ENCODE peak calls at places on chromosomes 6 and 20, in four cellular contexts. V is fibroblast of mammary gland, Q is GM12865, B is cardiac fibroblast. G is an unnamed sample.

GRCh38 chr6:75351570-75351969 is 67.0 kb upstream of the TMEM30A start:
- DNase-seq in V (no peak), B (no peak), Q (no peak), G (no peak)

GRCh38 chr6:106163966-106164877 is 78.1 kb downstream of the PRDM1 start:
- DNase-seq in B (peak), Q (peak), V (peak), G (peak)

GRCh38 chr6:46410330-46410953 is 80.8 kb downstream of the RCAN2 start:
- DNase-seq in V (peak), Q (peak), B (peak), G (peak)

GRCh38 chr6:130027948-130028347 is 9.6 kb downstream of the L3MBTL3 start:
- DNase-seq in B (no peak), V (no peak), Q (peak), G (no peak)

GRCh38 chr20:25195962-25196700 is 619 bp downstream of the ENTPD6 start:
- DNase-seq in Q (peak), B (peak), V (no peak), G (no peak)

GRCh38 chr6:38259736-38260135 is 380.0 kb downstream of the BTBD9 start:
- DNase-seq in Q (no peak), V (peak), B (peak), G (peak)

GRCh38 chr20:17636523-17637412 is 45.3 kb downstream of the RRBP1 start:
- DNase-seq in V (peak), Q (no peak), B (peak), G (no peak)

GRCh38 chr20:2619961-2620595 is 32.4 kb upstream of the NOP56 start:
- DNase-seq in V (peak), Q (no peak), B (no peak), G (no peak)

GRCh38 chr20:38961530-38962043 is 557 bp upstream of the DHX35 start:
- DNase-seq in B (no peak), Q (peak), V (no peak), G (no peak)

GRCh38 chr6:29602564-29603361 is 17.8 kb downstream of the OR2H2 start:
- DNase-seq in B (peak), Q (peak), V (no peak), G (no peak)

GRCh38 chr20:5120189-5120484 is 379 bp upstream of the PCNA start:
- DNase-seq in Q (no peak), B (no peak), V (no peak), G (no peak)

GRCh38 chr6:119653329-119653728 is 303.8 kb upstream of the MAN1A1 start:
- DNase-seq in B (peak), Q (no peak), V (no peak), G (no peak)

GRCh38 chr6:106133040-106133439 is 46.9 kb downstream of the PRDM1 start:
- DNase-seq in B (no peak), V (no peak), Q (no peak), G (no peak)

GRCh38 chr6:3022765-3023662 is 23.3 kb downstream of the NQO2 start:
- DNase-seq in Q (peak), B (no peak), V (peak), G (peak)

GRCh38 chr20:32365560-32365959 is 7.4 kb downstream of the ASXL1 start:
- DNase-seq in B (no peak), V (no peak), Q (no peak), G (no peak)

GRCh38 chr6:148464319-148465010 is 121.8 kb downstream of the SASH1 start:
- DNase-seq in B (peak), Q (peak), V (peak), G (peak)

GRCh38 chr6:28081486-28081751 is 1.1 kb downstream of the ZNF165 start:
- DNase-seq in Q (peak), V (no peak), B (no peak), G (no peak)

GRCh38 chr6:5205877-5206840 is 54.6 kb downstream of the LYRM4 start:
- DNase-seq in Q (no peak), B (peak), V (no peak), G (peak)

GRCh38 chr6:1821188-1822183 is 211.8 kb downstream of the FOXC1 start:
- DNase-seq in V (peak), B (peak), Q (peak), G (peak)

GRCh38 chr6:100202417-100203194 is 208.6 kb upstream of the MCHR2 start:
- DNase-seq in V (peak), Q (no peak), B (peak), G (peak)

GRCh38 chr20:62638680-62639406 is 3.5 kb upstream of the SLCO4A1 start:
- DNase-seq in V (no peak), Q (no peak), B (no peak), G (no peak)

GRCh38 chr6:106084106-106084963 is 1.8 kb upstream of the PRDM1 start:
- DNase-seq in Q (peak), V (peak), B (peak), G (peak)

GRCh38 chr6:119241124-119241491 is 108.5 kb downstream of the MAN1A1 start:
- DNase-seq in B (peak), V (peak), Q (peak), G (peak)

GRCh38 chr6:33962186-33962585 is 158.4 kb upstream of the MLN start:
- DNase-seq in V (peak), B (peak), Q (no peak), G (peak)

GRCh38 chr6:8336406-8336805 is 98.9 kb downstream of the SLC35B3 start:
- DNase-seq in Q (no peak), V (no peak), B (no peak), G (no peak)

GRCh38 chr20:15700147-15700765 is 873.0 kb downstream of the KIF16B start:
- DNase-seq in V (no peak), B (no peak), Q (no peak), G (no peak)

GRCh38 chr20:56630506-56631317 is 1.6 kb downstream of the TFAP2C start:
- DNase-seq in V (peak), Q (no peak), B (no peak), G (peak)

GRCh38 chr6:110761371-110761770 is 53.9 kb downstream of the CDK19 start:
- DNase-seq in Q (no peak), V (no peak), B (peak), G (no peak)

GRCh38 chr6:25395731-25396130 is 116.6 kb downstream of the CARMIL1 start:
- DNase-seq in Q (no peak), B (no peak), V (no peak), G (no peak)

GRCh38 chr6:44043479-44044153 is 83.6 kb downstream of the MRPL14 start:
- DNase-seq in V (peak), B (peak), Q (no peak), G (no peak)

GRCh38 chr6:110486756-110487155 is 10.3 kb upstream of the SLC22A16 start:
- DNase-seq in Q (no peak), V (no peak), B (no peak), G (no peak)

GRCh38 chr20:49823152-49823847 is 10.7 kb downstream of the SLC9A8 start:
- DNase-seq in B (no peak), Q (peak), V (no peak), G (no peak)
- H3K4me3 ChIP-seq in B (no peak), Q (no peak), V (no peak), G (no peak)

GRCh38 chr6:160240691-160241084 is 17.9 kb downstream of the SLC22A2 start:
- DNase-seq in B (no peak), V (no peak), Q (no peak), G (no peak)
- TF ChIP-seq CTCF in B (no peak), V (no peak), Q (no peak), G (no peak)

GRCh38 chr20:45338121-45339030 is 9.8 kb downstream of the SDC4 start:
- DNase-seq in Q (no peak), B (no peak), V (peak), G (peak)

GRCh38 chr20:45339799-45340198 is 8.4 kb downstream of the SDC4 start:
- DNase-seq in V (no peak), Q (no peak), B (no peak), G (no peak)

GRCh38 chr20:45339084-45339483 is 9.1 kb downstream of the SDC4 start:
- DNase-seq in B (no peak), Q (no peak), V (no peak), G (no peak)

GRCh38 chr20:45336530-45337366 is 11.5 kb downstream of the SDC4 start:
- DNase-seq in B (peak), Q (no peak), V (peak), G (peak)

GRCh38 chr20:45337367-45338120 is 10.7 kb downstream of the SDC4 start:
- DNase-seq in V (peak), Q (no peak), B (peak), G (peak)
- H3K4me3 ChIP-seq in V (no peak), Q (no peak), B (no peak), G (no peak)

DNA sequence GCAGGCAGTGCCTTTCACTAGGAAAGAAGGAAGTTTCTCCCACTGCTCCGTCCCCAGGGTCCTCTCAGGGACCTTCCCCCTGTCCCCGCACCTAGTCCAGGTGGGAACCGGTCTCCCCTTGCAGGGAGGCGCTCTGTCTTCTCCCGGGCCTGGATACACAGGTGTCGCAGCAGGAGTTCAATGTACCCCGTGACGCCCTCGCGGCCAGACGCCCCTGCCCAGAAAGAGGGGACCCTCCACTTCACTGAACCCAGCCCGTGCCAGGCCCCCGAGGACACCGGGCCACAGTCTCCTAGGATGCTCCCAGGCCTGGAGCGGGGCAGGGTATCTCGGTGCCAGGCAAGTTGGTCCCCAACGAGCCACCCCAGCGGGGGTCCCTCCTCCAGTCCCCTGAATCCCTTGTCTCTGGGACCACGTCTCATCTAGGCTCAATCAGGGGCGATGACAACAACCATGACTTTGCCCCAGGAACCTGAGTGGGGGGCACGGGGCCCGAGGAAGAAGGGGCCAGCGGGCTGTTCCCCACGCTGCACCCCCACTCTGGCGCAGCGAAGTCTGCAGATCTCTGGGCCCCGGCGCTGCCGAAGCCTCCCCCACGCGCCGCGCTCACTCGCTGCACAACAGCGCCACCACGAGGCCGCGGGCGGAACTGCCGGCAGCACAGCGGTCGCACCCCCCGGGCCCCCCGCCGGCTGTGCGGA is 103.0 kb downstream of the EDN3 start:
- DNase-seq in Q (peak), V (no peak), B (peak), G (no peak)
- TF ChIP-seq CTCF in Q (peak), V (no peak), B (peak), G (peak)

GRCh38 chr6:21593412-21593926 is at the start of gene SOX4:
- DNase-seq in B (peak), V (peak), Q (peak), G (peak)
- H3K4me3 ChIP-seq in B (peak), V (peak), Q (peak), G (peak)

GRCh38 chr20:53881362-53881761 is 189.0 kb downstream of the BCAS1 start:
- DNase-seq in Q (no peak), V (no peak), B (no peak), G (no peak)
- TF ChIP-seq CTCF in Q (no peak), V (no peak), B (no peak), G (no peak)

GRCh38 chr6:136445063-136445462 is 105.2 kb downstream of the MAP7 start:
- DNase-seq in V (no peak), Q (no peak), B (no peak), G (no peak)

GRCh38 chr6:136446579-136447182 is 103.5 kb downstream of the MAP7 start:
- DNase-seq in V (peak), B (peak), Q (no peak), G (peak)

GRCh38 chr6:136440187-136440582 is 110.0 kb downstream of the MAP7 start:
- DNase-seq in V (no peak), Q (no peak), B (no peak), G (no peak)

DNA sequence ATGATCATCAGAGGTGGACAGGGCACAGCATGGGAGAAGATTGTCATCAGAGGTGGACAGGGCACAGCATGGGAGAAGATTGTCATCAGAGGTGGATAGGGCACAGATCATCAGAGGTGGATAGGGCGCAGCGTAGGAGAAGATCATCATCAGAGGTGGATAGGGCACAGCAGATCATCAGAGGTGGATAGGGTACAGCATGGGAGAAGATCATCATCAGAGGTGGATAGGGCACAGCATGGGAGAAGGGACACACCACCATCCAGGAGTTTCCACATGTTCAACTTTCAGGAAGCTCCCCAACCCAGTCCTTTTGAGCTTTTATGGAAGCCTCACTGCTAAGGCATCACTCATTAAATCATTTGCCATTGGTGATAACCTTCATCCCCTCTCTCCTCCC is 104.1 kb downstream of the MAP7 start:
- DNase-seq in B (no peak), Q (no peak), V (no peak), G (no peak)
- H3K4me3 ChIP-seq in B (no peak), Q (no peak), V (no peak), G (no peak)

DNA sequence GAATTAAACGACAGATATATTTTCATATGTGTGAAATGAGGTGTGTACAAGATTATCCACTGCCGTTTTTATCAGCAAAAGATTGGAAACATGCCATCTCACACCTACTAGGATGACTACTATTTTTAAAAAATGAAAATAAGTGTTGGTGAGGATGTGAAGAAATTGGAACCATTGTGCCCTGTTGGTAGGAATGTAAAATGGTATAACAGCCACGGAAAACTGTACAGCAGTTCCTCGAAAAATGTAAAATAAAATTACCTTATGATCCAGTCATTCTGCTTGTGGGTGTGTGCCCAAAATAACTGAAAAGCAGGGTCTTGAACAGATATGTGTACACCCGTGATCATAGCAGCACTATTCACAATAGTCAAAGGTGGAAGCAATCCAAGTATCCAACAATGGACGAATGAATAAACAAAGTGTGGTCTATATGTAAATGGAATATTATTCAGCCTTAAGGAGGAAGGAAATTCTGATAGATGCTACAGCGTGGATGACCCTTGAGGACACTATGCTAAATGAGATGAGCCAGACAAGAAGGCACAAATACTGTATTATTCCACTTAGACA is 27.0 kb upstream of the CCN5 start:
- DNase-seq in Q (no peak), V (no peak), B (no peak), G (no peak)
- TF ChIP-seq CTCF in Q (no peak), V (no peak), B (no peak), G (peak)

GRCh38 chr6:70445001-70445400 is 31.7 kb downstream of the FAM135A start:
- DNase-seq in B (no peak), Q (no peak), V (no peak), G (no peak)
- H3K4me3 ChIP-seq in B (no peak), Q (no peak), V (no peak), G (no peak)